ENCODE peak calls at places on chromosome 2, in six cellular contexts. Y is CD4-positive, alpha-beta memory T cell; B is colonic mucosa; R is dorsolateral prefrontal cortex; C is kidney; M is WERI-Rb-1. D is an unnamed sample.

GRCh38 chr2:181250691-181251090 is 206.5 kb upstream of the ITGA4 start:
- DNase-seq in C (no peak), Y (no peak), B (no peak), M (no peak), R (no peak), D (no peak)

GRCh38 chr2:159010340-159010739 is 41.9 kb downstream of the TANC1 start:
- DNase-seq in Y (no peak), R (no peak), B (no peak), M (peak; percentile 31), C (no peak), D (no peak)

GRCh38 chr2:153595939-153596338 is 117.4 kb upstream of the RPRM start:
- DNase-seq in R (no peak), C (no peak), M (no peak), Y (no peak), B (no peak), D (no peak)

GRCh38 chr2:98604547-98604946 is 3.8 kb downstream of the COA5 start:
- DNase-seq in M (no peak), R (no peak), Y (no peak), C (no peak), B (no peak), D (no peak)

GRCh38 chr2:88709117-88709739 is 17.8 kb downstream of the RPIA start:
- DNase-seq in M (no peak), Y (no peak), C (no peak), R (no peak), B (no peak), D (no peak)

GRCh38 chr2:67938053-67938452 is 124.8 kb downstream of the C1D start:
- DNase-seq in C (no peak), R (no peak), M (no peak), Y (no peak), B (no peak), D (no peak)

GRCh38 chr2:225288986-225289385 is 110.5 kb upstream of the NYAP2 start:
- DNase-seq in Y (no peak), B (no peak), R (no peak), M (no peak), C (no peak), D (no peak)

GRCh38 chr2:10269711-10270610 is 32.7 kb upstream of the HPCAL1 start:
- DNase-seq in M (peak; percentile 8), R (peak; percentile 39), C (peak; percentile 58), Y (no peak), B (peak; percentile 84), D (peak; percentile 45)

GRCh38 chr2:104850322-104851184 is 3.4 kb upstream of the POU3F3 start:
- DNase-seq in B (no peak), R (peak; percentile 47), Y (no peak), M (no peak), C (peak; percentile 59), D (no peak)

GRCh38 chr2:98445708-98446577 is 1.3 kb downstream of the INPP4A start:
- DNase-seq in C (no peak), R (no peak), Y (peak; percentile 57), B (no peak), M (no peak), D (no peak)

GRCh38 chr2:1739961-1740713 is 4.2 kb downstream of the PXDN start:
- DNase-seq in C (peak; percentile 51), R (peak; percentile 33), M (peak; percentile 6), B (peak; percentile 14), Y (no peak), D (no peak)

GRCh38 chr2:33395660-33396249 is 80.7 kb upstream of the RASGRP3 start:
- DNase-seq in B (peak; percentile 68), M (peak; percentile 71), R (no peak), C (no peak), Y (no peak), D (no peak)

GRCh38 chr2:233968556-233968955 is 51.4 kb downstream of the TRPM8 start:
- DNase-seq in B (no peak), R (no peak), M (no peak), Y (peak; percentile 40), C (no peak), D (no peak)

GRCh38 chr2:233840520-233840919 is 13.8 kb downstream of the HJURP start:
- DNase-seq in M (no peak), Y (no peak), C (no peak), B (no peak), R (no peak), D (no peak)

GRCh38 chr2:238684362-238685326 is 163.2 kb upstream of the TWIST2 start:
- DNase-seq in M (no peak), C (peak; percentile 34), B (no peak), Y (no peak), R (no peak), D (peak; percentile 87)

GRCh38 chr2:200147371-200147770 is 159.1 kb upstream of the SPATS2L start:
- DNase-seq in Y (no peak), R (no peak), M (no peak), C (no peak), B (no peak), D (no peak)

GRCh38 chr2:176468471-176468870 is 199.2 kb downstream of the MTX2 start:
- DNase-seq in B (no peak), Y (no peak), R (no peak), C (no peak), M (no peak), D (no peak)

GRCh38 chr2:5444854-5445253 is 247.3 kb upstream of the SOX11 start:
- DNase-seq in R (no peak), C (no peak), B (no peak), Y (no peak), M (no peak), D (no peak)

GRCh38 chr2:18384242-18384641 is 176.2 kb downstream of the RDH14 start:
- DNase-seq in M (no peak), R (no peak), B (no peak), Y (no peak), C (no peak), D (no peak)

GRCh38 chr2:96359866-96360265 is 24.3 kb downstream of the NCAPH start:
- DNase-seq in Y (peak; percentile 71), R (no peak), C (no peak), M (no peak), B (no peak), D (no peak)

GRCh38 chr2:106582431-106583143 is 95.4 kb downstream of the CD8B2 start:
- DNase-seq in C (peak; percentile 83), Y (peak; percentile 47), M (peak; percentile 68), R (peak; percentile 72), B (peak; percentile 80), D (no peak)

GRCh38 chr2:236217926-236218325 is 46.3 kb downstream of the ASB18 start:
- DNase-seq in C (no peak), R (no peak), Y (no peak), B (peak; percentile 0), M (no peak), D (no peak)

GRCh38 chr2:231379266-231380215 is 16.0 kb upstream of the B3GNT7 start:
- DNase-seq in C (no peak), R (no peak), Y (no peak), M (no peak), B (peak; percentile 80), D (no peak)

GRCh38 chr2:36785179-36785795 is 88.8 kb downstream of the VIT start:
- DNase-seq in R (no peak), M (peak; percentile 65), Y (peak; percentile 40), B (peak; percentile 73), C (no peak), D (peak; percentile 69)

GRCh38 chr2:65252640-65253039 is 25.0 kb downstream of the ACTR2 start:
- DNase-seq in Y (no peak), C (no peak), R (no peak), B (no peak), M (no peak), D (no peak)

GRCh38 chr2:213806125-213806726 is 522.0 kb downstream of the SPAG16 start:
- DNase-seq in C (no peak), B (no peak), Y (no peak), M (no peak), R (no peak), D (no peak)

GRCh38 chr2:170886391-170886790 is 42.7 kb upstream of the GORASP2 start:
- DNase-seq in M (no peak), B (no peak), Y (no peak), C (no peak), R (no peak), D (no peak)

GRCh38 chr2:230657906-230658305 is 54.7 kb upstream of the CAB39 start:
- DNase-seq in Y (no peak), B (no peak), R (no peak), C (no peak), M (no peak), D (no peak)

GRCh38 chr2:196823750-196824149 is 14.6 kb upstream of the C2orf66 start:
- DNase-seq in B (no peak), M (no peak), Y (no peak), R (no peak), C (no peak), D (no peak)

DNA sequence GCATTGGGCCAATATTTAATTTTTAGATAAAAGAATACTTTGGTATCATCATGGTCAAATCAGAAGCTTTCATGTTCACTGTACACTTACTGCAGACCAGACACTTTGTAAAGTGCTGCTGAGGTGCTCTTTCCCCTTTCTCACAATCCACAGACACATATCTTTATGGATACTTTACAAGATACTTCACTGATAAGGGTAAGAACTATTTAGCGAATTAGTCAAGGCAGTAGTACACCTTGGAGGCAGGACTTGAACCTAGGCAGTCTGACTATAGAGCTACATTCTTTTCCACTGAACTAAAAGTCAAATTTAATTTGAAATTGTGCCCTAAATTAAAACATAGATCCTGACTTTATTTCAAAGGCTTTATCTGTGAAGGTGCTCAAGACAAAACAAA is 60.2 kb downstream of the COBLL1 start:
- DNase-seq in M (no peak), B (no peak), R (no peak), C (no peak), Y (no peak), D (no peak)
- H3K27ac ChIP-seq in M (no peak overlapping the region), B (no peak overlapping the region), R (peak overlapping the region; percentile 1), C (no peak overlapping the region), Y (no peak overlapping the region), D (peak overlapping the region; percentile 28)

GRCh38 chr2:45627911-45628310 is 16.8 kb upstream of the SRBD1 start:
- DNase-seq in B (no peak), M (no peak), R (no peak), Y (no peak), C (no peak), D (no peak)
- H3K27ac ChIP-seq in B (no peak overlapping the region), M (no peak overlapping the region), R (no peak overlapping the region), Y (no peak overlapping the region), C (no peak overlapping the region), D (no peak overlapping the region)

DNA sequence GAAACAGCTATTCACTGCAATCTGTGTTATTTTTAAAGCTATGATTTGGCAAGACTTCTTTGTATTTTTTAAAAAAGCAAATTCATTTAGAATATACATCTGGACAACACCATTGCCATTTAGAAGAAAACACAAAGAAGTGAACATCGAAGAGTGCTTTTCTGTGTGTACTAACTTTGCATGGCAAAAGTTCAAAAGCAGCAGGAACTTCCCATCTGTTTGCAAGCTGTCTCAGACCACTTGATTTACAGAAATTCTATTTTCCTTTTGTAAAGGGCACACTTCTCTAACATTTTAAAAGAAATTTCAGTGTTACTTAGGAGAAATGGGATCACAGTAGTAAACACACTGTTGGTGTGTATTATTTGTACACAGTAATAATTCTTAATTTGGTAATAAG is 145.9 kb downstream of the CALCRL start:
- DNase-seq in B (no peak), R (no peak), Y (no peak), C (no peak), M (no peak), D (no peak)
- H3K27ac ChIP-seq in B (no peak overlapping the region), R (no peak overlapping the region), Y (no peak overlapping the region), C (no peak overlapping the region), M (no peak overlapping the region), D (no peak overlapping the region)

DNA sequence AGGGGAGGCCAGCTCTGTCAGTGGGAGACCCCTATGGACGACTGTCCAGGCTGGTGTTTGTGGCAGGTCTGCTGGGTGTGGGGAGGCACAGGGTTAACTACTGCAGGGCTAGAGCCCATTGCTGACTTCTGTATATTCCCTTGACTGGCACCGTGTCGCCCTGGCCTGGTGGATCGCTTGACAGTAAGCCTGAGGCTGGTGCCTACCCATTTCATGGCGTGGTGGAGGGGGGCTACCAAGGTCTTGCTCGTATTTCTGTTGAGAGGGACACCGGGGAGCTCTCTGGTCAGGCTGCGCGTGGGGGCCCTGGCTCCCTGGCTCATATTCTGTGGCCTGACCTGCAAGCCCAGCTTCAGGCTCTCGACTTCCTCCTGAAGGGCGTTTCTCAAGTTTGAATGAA is 119.7 kb downstream of the ACOXL start:
- DNase-seq in C (no peak), B (no peak), M (no peak), Y (no peak), R (no peak), D (no peak)
- H3K27ac ChIP-seq in C (no peak overlapping the region), B (no peak overlapping the region), M (no peak overlapping the region), Y (peak overlapping the region; percentile 47), R (no peak overlapping the region), D (no peak overlapping the region)